ENCODE peak calls at places on chromosomes 3 and 15, in nine cellular contexts. Q, T, J, Y, F, C, E, Z and I are unnamed samples.

GRCh38 chr3:170524072-170524471 is 61.8 kb downstream of the SLC7A14 start:
- DNase-seq in Y (no peak), J (no peak), Q (no peak), E (no peak), F (no peak), T (no peak), Z (no peak), C (no peak), I (no peak)

GRCh38 chr3:60573494-60573893 is 677.8 kb downstream of the FHIT start:
- DNase-seq in Y (no peak), Q (no peak), E (no peak), Z (peak), J (no peak), C (no peak), T (no peak), F (no peak), I (no peak)

GRCh38 chr3:50418845-50419244 is 59.5 kb upstream of the TMEM115 start:
- DNase-seq in F (peak), C (no peak), E (no peak), Q (no peak), Z (no peak), T (no peak), Y (no peak), J (no peak), I (no peak)

GRCh38 chr15:42111924-42112323 is 17.6 kb upstream of the PLA2G4D start:
- DNase-seq in E (no peak), Z (no peak), Y (no peak), F (no peak), Q (no peak), C (no peak), T (no peak), J (no peak), I (no peak)

GRCh38 chr3:51968175-51968681 is 974 bp upstream of the PCBP4 start:
- DNase-seq in F (peak), C (no peak), Q (no peak), J (no peak), Z (no peak), E (no peak), Y (no peak), T (no peak), I (no peak)

GRCh38 chr3:44762170-44762677 is 630 bp downstream of the KIF15 start:
- DNase-seq in T (no peak), Z (no peak), F (no peak), Y (no peak), J (no peak), E (no peak), Q (no peak), C (no peak), I (no peak)

GRCh38 chr3:185029071-185029470 is 123.8 kb downstream of the C3orf70 start:
- DNase-seq in Z (no peak), Y (no peak), Q (no peak), J (no peak), E (no peak), C (no peak), T (no peak), F (no peak), I (no peak)

GRCh38 chr3:78050276-78051080 is 1010.6 kb downstream of the ROBO2 start:
- DNase-seq in C (no peak), E (no peak), Z (peak), J (no peak), T (no peak), Y (no peak), Q (no peak), F (no peak), I (no peak)